ENCODE peak calls at places on chromosomes 16 and 17, in four cellular contexts. Z is mucosa of descending colon; Q is CD8-positive, alpha-beta memory T cell; N is GM12865. F is an unnamed sample.

GRCh38 chr17:75913537-75914210 is 9.0 kb upstream of the MRPL38 start:
- DNase-seq in N (no peak), Z (no peak), Q (no peak), F (no peak)

GRCh38 chr17:44350733-44351226 is 5.7 kb downstream of the GRN start:
- DNase-seq in Q (peak; percentile 75), N (peak; percentile 84), Z (peak; percentile 79), F (peak; percentile 56)

GRCh38 chr16:11112723-11113348 is 143.2 kb downstream of the SOCS1 start:
- DNase-seq in Q (no peak), Z (no peak), N (peak; percentile 73), F (no peak)

GRCh38 chr16:84543931-84544776 is 39.7 kb upstream of the MEAK7 start:
- DNase-seq in Z (no peak), N (no peak), Q (no peak), F (no peak)

GRCh38 chr17:42049834-42050359 is 504 bp downstream of the C17orf113 start:
- DNase-seq in N (no peak), Z (no peak), Q (no peak), F (no peak)

GRCh38 chr16:3949946-3950342 is 69.4 kb upstream of the CREBBP start:
- DNase-seq in Z (no peak), N (no peak), Q (no peak), F (peak; percentile 58)

GRCh38 chr17:71921726-71922320 is 199.0 kb upstream of the SOX9 start:
- DNase-seq in Z (no peak), N (peak; percentile 65), Q (no peak), F (no peak)

GRCh38 chr17:31321971-31322370 is 549 bp upstream of the EVI2A start:
- DNase-seq in Q (peak; percentile 60), N (no peak), Z (no peak), F (no peak)

GRCh38 chr16:30092373-30093010 is 768 bp upstream of the TBX6 start:
- DNase-seq in Q (peak; percentile 71), N (peak; percentile 95), Z (peak; percentile 91), F (peak; percentile 99)

GRCh38 chr17:61908292-61909037 is 19.3 kb downstream of the INTS2 start:
- DNase-seq in Q (no peak), N (no peak), Z (no peak), F (no peak)

GRCh38 chr16:56542039-56542438 is 22.2 kb upstream of the BBS2 start:
- DNase-seq in Q (no peak), Z (no peak), N (no peak), F (no peak)

GRCh38 chr16:55734665-55735064 is 78.9 kb downstream of the SLC6A2 start:
- DNase-seq in N (no peak), Z (no peak), Q (no peak), F (no peak)

GRCh38 chr17:50304781-50305404 is 30.6 kb downstream of the TMEM92 start:
- DNase-seq in Z (no peak), N (no peak), Q (no peak), F (no peak)

GRCh38 chr16:87246269-87247065 is 70.7 kb downstream of the C16orf95 start:
- DNase-seq in Z (no peak), Q (no peak), N (no peak), F (no peak)